ENCODE peak calls at places on chromosomes 2 and 18, in eight cellular contexts. X, V, F, W, C, B, M and T are unnamed samples.

GRCh38 chr2:129801575-129801974 is 177.9 kb upstream of the RAB6C start:
- DNase-seq in M (no peak), F (no peak), W (peak), X (no peak), B (no peak), V (peak), C (no peak), T (no peak)

GRCh38 chr18:37554399-37554787 is 11.2 kb downstream of the CELF4 start:
- DNase-seq in W (no peak), X (no peak), C (no peak), M (no peak), B (no peak), F (no peak), V (no peak), T (no peak)

GRCh38 chr2:127431408-127432023 is 13.3 kb downstream of the PROC start:
- DNase-seq in F (peak), W (no peak), B (no peak), M (no peak), V (no peak), C (no peak), X (no peak), T (no peak)

GRCh38 chr2:233079473-233079877 is 19.3 kb downstream of the INPP5D start:
- DNase-seq in V (no peak), C (no peak), B (no peak), F (no peak), M (no peak), X (no peak), W (no peak), T (no peak)

GRCh38 chr2:228367356-228367755 is 185.9 kb upstream of the SPHKAP start:
- DNase-seq in W (no peak), C (no peak), F (no peak), X (no peak), V (no peak), M (no peak), B (no peak), T (no peak)

GRCh38 chr2:98086491-98087446 is at the start of gene VWA3B:
- DNase-seq in V (no peak), C (peak), M (no peak), B (no peak), F (peak), X (no peak), W (peak), T (no peak)

GRCh38 chr18:36441872-36442271 is 144.4 kb downstream of the FHOD3 start:
- DNase-seq in C (no peak), M (peak), B (no peak), V (peak), F (no peak), W (no peak), X (no peak), T (no peak)

GRCh38 chr2:73776869-73777519 is 2.9 kb downstream of the DUSP11 start:
- DNase-seq in X (no peak), V (peak), W (no peak), C (no peak), F (peak), M (no peak), B (no peak), T (no peak)